ENCODE peak calls at places on chromosomes 1 and 21, in six cellular contexts. V is brain microvascular endothelial cell, G is cardiac fibroblast, K is fibroblast of lung, Q is foreskin fibroblast, N is tibial artery. Y is an unnamed sample.

GRCh38 chr21:36079010-36079649 is 9.3 kb downstream of the CBR1 start:
- DNase-seq in V (peak), G (no peak), K (peak), Q (no peak), N (peak), Y (no peak)

GRCh38 chr21:42495765-42496119 is 282 bp downstream of the RSPH1 start:
- DNase-seq in V (no peak), G (no peak), K (peak), Q (no peak), N (no peak), Y (no peak)

GRCh38 chr1:42506576-42506975 is 43.5 kb downstream of the CCDC30 start:
- DNase-seq in V (no peak), G (no peak), K (no peak), Q (no peak), N (no peak), Y (no peak)

GRCh38 chr1:58727363-58727762 is 27.5 kb upstream of the MYSM1 start:
- DNase-seq in V (peak), G (peak), K (peak), Q (peak), N (no peak), Y (peak)

GRCh38 chr1:8969937-8970336 is 24.3 kb downstream of the CA6 start:
- DNase-seq in V (no peak), G (no peak), K (no peak), Q (no peak), N (no peak), Y (no peak)

GRCh38 chr1:119001181-119002018 is 13.3 kb upstream of the TBX15 start:
- DNase-seq in V (no peak), G (peak), K (no peak), Q (peak), N (peak), Y (peak)

GRCh38 chr1:206784471-206784903 is 12.2 kb upstream of the IL10 start:
- DNase-seq in V (no peak), G (no peak), K (no peak), Q (no peak), N (no peak), Y (no peak)

GRCh38 chr1:192788184-192788583 is 20.7 kb upstream of the RGS2 start:
- DNase-seq in V (peak), G (peak), K (peak), Q (peak), N (peak), Y (peak)

GRCh38 chr21:28975401-28975800 is 17.3 kb downstream of the LTN1 start:
- DNase-seq in V (no peak), G (peak), K (peak), Q (peak), N (no peak), Y (peak)

GRCh38 chr1:154431586-154432373 is 26.6 kb downstream of the IL6R start:
- DNase-seq in V (peak), G (peak), K (peak), Q (peak), N (no peak), Y (peak)

GRCh38 chr1:44483089-44483488 is 78.0 kb downstream of the RNF220 start:
- DNase-seq in V (no peak), G (no peak), K (no peak), Q (no peak), N (no peak), Y (no peak)

GRCh38 chr1:248372394-248372793 is 3.2 kb upstream of the OR2T6 start:
- DNase-seq in V (no peak), G (no peak), K (no peak), Q (no peak), N (no peak), Y (no peak)

GRCh38 chr1:62070384-62071011 is 124.2 kb upstream of the L1TD1 start:
- DNase-seq in V (peak), G (peak), K (peak), Q (peak), N (no peak), Y (peak)

DNA sequence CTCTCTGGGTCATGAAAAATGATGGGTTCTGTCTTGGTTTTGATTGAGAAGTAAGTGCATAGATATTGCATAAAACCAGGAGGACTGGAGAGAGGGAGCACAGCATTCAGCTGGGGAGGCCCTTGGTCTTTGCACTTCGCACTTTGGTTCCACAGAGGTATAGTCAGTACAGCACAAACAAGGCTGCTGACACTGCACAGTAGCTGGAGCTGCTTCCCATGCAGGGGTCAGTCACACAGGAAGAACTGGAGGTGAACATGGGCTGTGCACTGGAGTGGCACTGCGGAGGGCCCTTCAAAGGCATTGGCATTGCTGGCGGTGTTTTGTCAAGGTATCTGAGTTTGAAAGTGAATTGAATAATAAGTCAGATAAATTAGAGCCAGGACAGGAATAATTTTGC is 4.5 kb upstream of the LCE2D start:
- DNase-seq in V (no peak), G (no peak), K (no peak), Q (no peak), N (no peak), Y (no peak)
- TF ChIP-seq CTCF in V (no peak), G (no peak), K (no peak), Q (no peak), N (no peak), Y (no peak)

GRCh38 chr1:25003000-25003399 is 72.9 kb upstream of the RUNX3 start:
- DNase-seq in V (no peak), G (no peak), K (no peak), Q (no peak), N (no peak), Y (no peak)

GRCh38 chr1:25006770-25007169 is 76.7 kb upstream of the RUNX3 start:
- DNase-seq in V (peak), G (peak), K (peak), Q (peak), N (peak), Y (no peak)

GRCh38 chr1:25001125-25001915 is 71.2 kb upstream of the RUNX3 start:
- DNase-seq in V (no peak), G (no peak), K (no peak), Q (no peak), N (no peak), Y (no peak)

GRCh38 chr1:25003457-25004190 is 73.5 kb upstream of the RUNX3 start:
- DNase-seq in V (no peak), G (peak), K (no peak), Q (no peak), N (no peak), Y (no peak)

GRCh38 chr1:25004355-25004754 is 74.3 kb upstream of the RUNX3 start:
- DNase-seq in V (no peak), G (no peak), K (no peak), Q (no peak), N (no peak), Y (no peak)
- H3K4me3 ChIP-seq in V (no peak), G (no peak), K (no peak), Q (no peak), N (no peak), Y (no peak)

DNA sequence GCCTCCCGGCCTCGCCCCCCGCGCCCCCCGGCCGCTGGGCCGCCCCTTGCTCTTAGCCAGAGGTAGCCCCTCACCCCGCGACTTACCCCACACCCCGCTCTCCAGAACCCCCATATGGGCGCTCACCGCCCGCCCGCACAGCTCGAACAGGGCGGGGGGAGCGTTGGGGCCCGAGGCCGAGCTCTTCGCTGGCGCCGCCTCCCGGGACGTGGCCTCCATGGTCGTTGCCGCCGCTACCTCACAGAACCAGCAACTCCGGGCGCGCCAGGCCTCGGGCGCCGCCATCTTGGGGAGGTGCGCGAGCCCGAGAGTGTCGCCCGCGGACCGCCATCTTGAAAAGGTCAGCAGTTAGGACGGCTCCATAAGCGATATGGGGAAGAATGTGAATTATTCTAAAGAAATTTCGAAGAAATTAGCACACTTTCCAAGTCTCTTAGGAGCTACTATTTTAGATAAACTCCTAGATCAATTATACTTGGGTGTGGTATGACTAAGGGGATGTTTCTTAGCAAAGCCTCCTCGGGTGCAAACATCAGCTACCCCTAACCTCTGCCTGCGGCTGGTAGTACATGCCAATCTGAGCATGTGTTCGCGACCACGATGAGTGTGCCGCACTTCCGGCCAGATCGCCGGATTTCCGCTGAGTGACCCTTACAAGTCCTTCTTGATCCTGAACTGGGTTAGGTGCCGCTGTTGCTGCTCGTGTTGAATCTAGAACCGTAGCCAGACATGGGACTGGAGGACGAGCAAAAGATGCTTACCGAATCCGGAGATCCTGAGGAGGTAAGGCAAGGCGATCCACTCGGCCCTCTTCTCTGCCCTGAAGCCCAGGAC is at the start of the genes LRRC41 and UQCRH:
- DNase-seq in V (peak), G (peak), K (peak), Q (peak), N (peak), Y (peak)
- TF ChIP-seq CTCF in V (peak), G (peak), K (no peak), Q (no peak), N (no peak), Y (no peak)

DNA sequence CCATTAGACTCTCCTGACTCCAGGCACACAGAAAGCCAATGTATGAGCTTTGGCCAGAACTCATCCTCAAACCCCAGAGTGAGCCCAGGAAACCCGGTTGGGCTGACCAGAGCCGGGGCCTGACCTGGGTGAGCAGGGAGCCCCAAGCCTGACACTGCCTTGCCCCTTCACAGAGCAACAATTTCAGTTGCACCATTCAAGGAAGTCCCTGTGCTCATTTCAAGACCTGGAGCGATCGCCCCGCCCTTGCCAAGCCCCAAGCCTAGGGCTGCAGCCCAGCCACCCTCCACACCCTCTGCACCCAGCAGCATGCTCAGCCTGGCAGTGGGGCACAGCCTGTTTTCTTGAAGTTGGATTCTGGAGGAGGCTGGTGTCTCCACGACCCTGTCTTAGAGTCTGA is 2.3 kb downstream of the NBL1 start:
- DNase-seq in V (no peak), G (no peak), K (no peak), Q (peak), N (no peak), Y (no peak)
- H3K4me3 ChIP-seq in V (peak), G (peak), K (peak), Q (peak), N (peak), Y (peak)

GRCh38 chr1:113244134-113244820 is 146.0 kb upstream of the MAGI3 start:
- DNase-seq in V (no peak), G (no peak), K (no peak), Q (no peak), N (no peak), Y (no peak)
- TF ChIP-seq CTCF in V (no peak), G (no peak), K (no peak), Q (no peak), N (no peak), Y (no peak)

GRCh38 chr1:30754684-30755171 is 2.8 kb downstream of the LAPTM5 start:
- DNase-seq in V (no peak), G (no peak), K (no peak), Q (no peak), N (no peak), Y (no peak)
- H3K4me3 ChIP-seq in V (no peak), G (no peak), K (no peak), Q (no peak), N (no peak), Y (no peak)

GRCh38 chr1:83706354-83706938 is 292.5 kb downstream of the TTLL7 start:
- DNase-seq in V (no peak), G (no peak), K (no peak), Q (no peak), N (no peak), Y (no peak)

GRCh38 chr1:83701396-83701795 is 297.5 kb downstream of the TTLL7 start:
- DNase-seq in V (no peak), G (no peak), K (no peak), Q (no peak), N (no peak), Y (no peak)

GRCh38 chr1:83702349-83702748 is 296.6 kb downstream of the TTLL7 start:
- DNase-seq in V (no peak), G (no peak), K (no peak), Q (no peak), N (no peak), Y (no peak)

GRCh38 chr1:83705091-83705490 is 293.8 kb downstream of the TTLL7 start:
- DNase-seq in V (no peak), G (peak), K (peak), Q (peak), N (no peak), Y (peak)

DNA sequence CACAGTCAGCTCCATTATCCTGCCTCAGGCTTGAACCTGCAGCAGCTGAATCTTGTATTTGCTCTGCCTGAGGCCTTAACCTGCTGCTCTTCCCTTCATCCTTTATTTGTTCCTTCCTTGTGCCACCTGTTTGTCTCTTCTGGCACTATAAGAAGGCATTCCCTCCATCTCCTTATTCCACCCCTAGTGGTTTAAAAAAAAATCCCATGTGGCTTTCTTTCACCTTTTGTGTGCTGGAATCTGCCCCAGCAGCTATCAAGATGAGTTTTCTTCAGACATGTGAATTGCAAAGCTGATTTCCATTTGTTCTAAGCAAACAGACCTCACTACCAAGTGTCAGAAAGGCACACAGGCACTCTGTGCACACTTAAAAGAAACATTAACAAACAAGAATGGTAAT is 294.6 kb downstream of the TTLL7 start:
- DNase-seq in V (no peak), G (no peak), K (no peak), Q (no peak), N (no peak), Y (no peak)
- TF ChIP-seq CTCF in V (no peak), G (no peak), K (no peak), Q (no peak), N (no peak), Y (no peak)